ENCODE peak calls at places on chromosomes 5 and 9, in seven cellular contexts. One of them, this sample, is unnamed. For H3K4me1, the result is how much of the 10 kb centered on the place peaks cover.

GRCh38 chr5:61431923-61432620 is 100.0 kb downstream of the ZSWIM6 start:
- DNase-seq in H9: no peak
- DNase-seq in Peyer's patch: no peak
- DNase-seq in adrenal gland: no peak
- DNase-seq in fibroblast of lung: peak
- DNase-seq in left ventricle myocardium inferior: no peak
- DNase-seq in astrocyte: peak
- DNase-seq in this sample: no peak

GRCh38 chr5:93748875-93749397 is 7.5 kb upstream of the POU5F2 start:
- DNase-seq in H9: no peak
- DNase-seq in Peyer's patch: no peak
- DNase-seq in adrenal gland: no peak
- DNase-seq in fibroblast of lung: no peak
- DNase-seq in left ventricle myocardium inferior: no peak
- DNase-seq in astrocyte: no peak
- DNase-seq in this sample: no peak

GRCh38 chr9:69470186-69470977 is 145.4 kb downstream of the ENTREP1 start:
- DNase-seq in H9: no peak
- DNase-seq in Peyer's patch: peak
- DNase-seq in adrenal gland: no peak
- DNase-seq in fibroblast of lung: no peak
- DNase-seq in left ventricle myocardium inferior: no peak
- DNase-seq in astrocyte: no peak
- DNase-seq in this sample: no peak

GRCh38 chr5:157607371-157608161 is 32.0 kb upstream of the ADAM19 start:
- DNase-seq in H9: no peak
- DNase-seq in Peyer's patch: no peak
- DNase-seq in adrenal gland: no peak
- DNase-seq in fibroblast of lung: no peak
- DNase-seq in left ventricle myocardium inferior: no peak
- DNase-seq in astrocyte: peak
- DNase-seq in this sample: peak

GRCh38 chr9:113535756-113536155 is 72.2 kb downstream of the RGS3 start:
- DNase-seq in H9: no peak
- DNase-seq in Peyer's patch: no peak
- DNase-seq in adrenal gland: no peak
- DNase-seq in fibroblast of lung: no peak
- DNase-seq in left ventricle myocardium inferior: no peak
- DNase-seq in astrocyte: no peak
- DNase-seq in this sample: no peak

GRCh38 chr5:111973946-111974345 is 217.0 kb upstream of the NREP start:
- DNase-seq in H9: no peak
- DNase-seq in Peyer's patch: no peak
- DNase-seq in adrenal gland: no peak
- DNase-seq in fibroblast of lung: peak
- DNase-seq in left ventricle myocardium inferior: no peak
- DNase-seq in astrocyte: no peak
- DNase-seq in this sample: no peak

GRCh38 chr5:6749026-6749716 is 35.9 kb downstream of the TENT4A start:
- DNase-seq in H9: no peak
- DNase-seq in Peyer's patch: no peak
- DNase-seq in adrenal gland: no peak
- DNase-seq in fibroblast of lung: no peak
- DNase-seq in left ventricle myocardium inferior: no peak
- DNase-seq in astrocyte: no peak
- DNase-seq in this sample: no peak

GRCh38 chr5:90940227-90940995 is 381.8 kb downstream of the ADGRV1 start:
- DNase-seq in H9: peak
- DNase-seq in Peyer's patch: no peak
- DNase-seq in adrenal gland: no peak
- DNase-seq in fibroblast of lung: peak
- DNase-seq in left ventricle myocardium inferior: no peak
- DNase-seq in astrocyte: peak
- DNase-seq in this sample: peak

GRCh38 chr5:132090107-132090506 is 16.5 kb downstream of the CSF2 start:
- DNase-seq in H9: no peak
- DNase-seq in Peyer's patch: no peak
- DNase-seq in adrenal gland: no peak
- DNase-seq in fibroblast of lung: peak
- DNase-seq in left ventricle myocardium inferior: no peak
- DNase-seq in astrocyte: peak
- DNase-seq in this sample: peak

GRCh38 chr5:96433066-96433447 is at the start of gene PCSK1:
- DNase-seq in H9: peak
- DNase-seq in Peyer's patch: no peak
- DNase-seq in adrenal gland: no peak
- DNase-seq in fibroblast of lung: no peak
- DNase-seq in left ventricle myocardium inferior: no peak
- DNase-seq in astrocyte: peak
- DNase-seq in this sample: no peak

GRCh38 chr5:105821800-105822199 is 1848.9 kb downstream of the EFNA5 start:
- DNase-seq in H9: no peak
- DNase-seq in Peyer's patch: no peak
- DNase-seq in adrenal gland: no peak
- DNase-seq in fibroblast of lung: no peak
- DNase-seq in left ventricle myocardium inferior: no peak
- DNase-seq in astrocyte: no peak
- DNase-seq in this sample: no peak

GRCh38 chr9:134837529-134837928 is 43.1 kb upstream of the FCN2 start:
- DNase-seq in H9: no peak
- DNase-seq in Peyer's patch: no peak
- DNase-seq in adrenal gland: no peak
- DNase-seq in fibroblast of lung: no peak
- DNase-seq in left ventricle myocardium inferior: no peak
- DNase-seq in astrocyte: peak
- DNase-seq in this sample: no peak

GRCh38 chr5:72152506-72152905 is 45.2 kb downstream of the MAP1B start:
- DNase-seq in H9: no peak
- DNase-seq in Peyer's patch: no peak
- DNase-seq in adrenal gland: no peak
- DNase-seq in fibroblast of lung: no peak
- DNase-seq in left ventricle myocardium inferior: no peak
- DNase-seq in astrocyte: peak
- DNase-seq in this sample: no peak

GRCh38 chr9:82598254-82599039 is 464.5 kb downstream of the RASEF start:
- DNase-seq in H9: no peak
- DNase-seq in Peyer's patch: no peak
- DNase-seq in adrenal gland: no peak
- DNase-seq in fibroblast of lung: peak
- DNase-seq in left ventricle myocardium inferior: no peak
- DNase-seq in astrocyte: no peak
- DNase-seq in this sample: no peak

GRCh38 chr5:176171171-176171760 is 67.0 kb upstream of the SIMC1 start:
- DNase-seq in H9: no peak
- DNase-seq in Peyer's patch: no peak
- DNase-seq in adrenal gland: no peak
- DNase-seq in fibroblast of lung: no peak
- DNase-seq in left ventricle myocardium inferior: no peak
- DNase-seq in astrocyte: no peak
- DNase-seq in this sample: no peak

GRCh38 chr5:29099585-29099984 is 2061.2 kb upstream of the CDH9 start:
- DNase-seq in H9: no peak
- DNase-seq in Peyer's patch: no peak
- DNase-seq in adrenal gland: no peak
- DNase-seq in fibroblast of lung: no peak
- DNase-seq in left ventricle myocardium inferior: no peak
- DNase-seq in astrocyte: no peak
- DNase-seq in this sample: no peak

GRCh38 chr9:132023409-132024180 is 56.1 kb downstream of the MED27 start:
- DNase-seq in H9: no peak
- DNase-seq in Peyer's patch: no peak
- DNase-seq in adrenal gland: no peak
- DNase-seq in fibroblast of lung: no peak
- DNase-seq in left ventricle myocardium inferior: no peak
- DNase-seq in astrocyte: no peak
- DNase-seq in this sample: no peak

GRCh38 chr9:94974154-94974860 is 247.8 kb downstream of the AOPEP start:
- DNase-seq in H9: no peak
- DNase-seq in Peyer's patch: no peak
- DNase-seq in adrenal gland: no peak
- DNase-seq in fibroblast of lung: no peak
- DNase-seq in left ventricle myocardium inferior: no peak
- DNase-seq in astrocyte: no peak
- DNase-seq in this sample: no peak

GRCh38 chr5:169770109-169770508 is 133.0 kb downstream of the DOCK2 start:
- DNase-seq in H9: no peak
- DNase-seq in Peyer's patch: no peak
- DNase-seq in adrenal gland: no peak
- DNase-seq in fibroblast of lung: no peak
- DNase-seq in left ventricle myocardium inferior: no peak
- DNase-seq in astrocyte: no peak
- DNase-seq in this sample: no peak

GRCh38 chr5:91219141-91219802 is 163.8 kb downstream of the ARRDC3 start:
- DNase-seq in H9: no peak
- DNase-seq in Peyer's patch: no peak
- DNase-seq in adrenal gland: peak
- DNase-seq in fibroblast of lung: peak
- DNase-seq in left ventricle myocardium inferior: no peak
- DNase-seq in astrocyte: peak
- DNase-seq in this sample: peak

GRCh38 chr5:83564069-83564749 is 92.7 kb downstream of the VCAN start:
- DNase-seq in H9: no peak
- DNase-seq in Peyer's patch: no peak
- DNase-seq in adrenal gland: no peak
- DNase-seq in fibroblast of lung: peak
- DNase-seq in left ventricle myocardium inferior: no peak
- DNase-seq in astrocyte: no peak
- DNase-seq in this sample: no peak

GRCh38 chr5:139517683-139518564 is 35.4 kb upstream of the STING1 start:
- DNase-seq in H9: peak
- DNase-seq in Peyer's patch: peak
- DNase-seq in adrenal gland: peak
- DNase-seq in fibroblast of lung: peak
- DNase-seq in left ventricle myocardium inferior: peak
- DNase-seq in astrocyte: peak
- DNase-seq in this sample: peak

GRCh38 chr5:173456751-173457171 is 128.5 kb upstream of the STC2 start:
- DNase-seq in H9: no peak
- DNase-seq in Peyer's patch: no peak
- DNase-seq in adrenal gland: no peak
- DNase-seq in fibroblast of lung: peak
- DNase-seq in left ventricle myocardium inferior: no peak
- DNase-seq in astrocyte: peak
- DNase-seq in this sample: no peak

GRCh38 chr5:173454381-173454763 is 126.2 kb upstream of the STC2 start:
- DNase-seq in H9: no peak
- DNase-seq in Peyer's patch: no peak
- DNase-seq in adrenal gland: peak
- DNase-seq in fibroblast of lung: peak
- DNase-seq in left ventricle myocardium inferior: no peak
- DNase-seq in astrocyte: peak
- DNase-seq in this sample: peak

GRCh38 chr5:173455599-173455957 is 127.4 kb upstream of the STC2 start:
- DNase-seq in H9: no peak
- DNase-seq in Peyer's patch: no peak
- DNase-seq in adrenal gland: no peak
- DNase-seq in fibroblast of lung: no peak
- DNase-seq in left ventricle myocardium inferior: no peak
- DNase-seq in astrocyte: no peak
- DNase-seq in this sample: no peak

GRCh38 chr5:173453167-173453566 is 125.0 kb upstream of the STC2 start:
- DNase-seq in H9: no peak
- DNase-seq in Peyer's patch: no peak
- DNase-seq in adrenal gland: no peak
- DNase-seq in fibroblast of lung: no peak
- DNase-seq in left ventricle myocardium inferior: no peak
- DNase-seq in astrocyte: no peak
- DNase-seq in this sample: peak

GRCh38 chr5:173454764-173455598 is 126.8 kb upstream of the STC2 start:
- DNase-seq in H9: no peak
- DNase-seq in Peyer's patch: no peak
- DNase-seq in adrenal gland: peak
- DNase-seq in fibroblast of lung: peak
- DNase-seq in left ventricle myocardium inferior: peak
- DNase-seq in astrocyte: peak
- DNase-seq in this sample: peak
- TF ChIP-seq CTCF in H9: no peak
- TF ChIP-seq CTCF in Peyer's patch: no peak
- TF ChIP-seq CTCF in adrenal gland: no peak
- TF ChIP-seq CTCF in fibroblast of lung: no peak
- TF ChIP-seq CTCF in left ventricle myocardium inferior: no peak
- TF ChIP-seq CTCF in astrocyte: no peak
- TF ChIP-seq CTCF in this sample: no peak

GRCh38 chr5:135160036-135160675 is 126.1 kb upstream of the PITX1 start:
- DNase-seq in H9: no peak
- DNase-seq in Peyer's patch: no peak
- DNase-seq in adrenal gland: no peak
- DNase-seq in fibroblast of lung: no peak
- DNase-seq in left ventricle myocardium inferior: no peak
- DNase-seq in astrocyte: no peak
- DNase-seq in this sample: no peak
- H3K4me1 ChIP-seq in H9: under half
- H3K4me1 ChIP-seq in Peyer's patch: under half
- H3K4me1 ChIP-seq in adrenal gland: under half
- H3K4me1 ChIP-seq in fibroblast of lung: under half
- H3K4me1 ChIP-seq in left ventricle myocardium inferior: under half
- H3K4me1 ChIP-seq in astrocyte: under half
- H3K4me1 ChIP-seq in this sample: under half

GRCh38 chr5:67549263-67549551 is 352.6 kb upstream of the CD180 start:
- DNase-seq in H9: no peak
- DNase-seq in Peyer's patch: no peak
- DNase-seq in adrenal gland: no peak
- DNase-seq in fibroblast of lung: no peak
- DNase-seq in left ventricle myocardium inferior: no peak
- DNase-seq in astrocyte: no peak
- DNase-seq in this sample: no peak
- H3K27ac ChIP-seq in H9: no peak
- H3K27ac ChIP-seq in Peyer's patch: peak
- H3K27ac ChIP-seq in adrenal gland: no peak
- H3K27ac ChIP-seq in fibroblast of lung: no peak
- H3K27ac ChIP-seq in left ventricle myocardium inferior: peak
- H3K27ac ChIP-seq in astrocyte: no peak
- H3K27ac ChIP-seq in this sample: no peak

GRCh38 chr9:87499455-87500015 is 1.9 kb downstream of the DAPK1 start:
- DNase-seq in H9: no peak
- DNase-seq in Peyer's patch: no peak
- DNase-seq in adrenal gland: no peak
- DNase-seq in fibroblast of lung: no peak
- DNase-seq in left ventricle myocardium inferior: no peak
- DNase-seq in astrocyte: no peak
- DNase-seq in this sample: no peak

GRCh38 chr9:87497080-87497603 is 525 bp upstream of the DAPK1 start:
- DNase-seq in H9: peak
- DNase-seq in Peyer's patch: no peak
- DNase-seq in adrenal gland: no peak
- DNase-seq in fibroblast of lung: no peak
- DNase-seq in left ventricle myocardium inferior: no peak
- DNase-seq in astrocyte: no peak
- DNase-seq in this sample: no peak

GRCh38 chr9:87497604-87498045 is at the start of gene DAPK1:
- DNase-seq in H9: peak
- DNase-seq in Peyer's patch: peak
- DNase-seq in adrenal gland: peak
- DNase-seq in fibroblast of lung: peak
- DNase-seq in left ventricle myocardium inferior: peak
- DNase-seq in astrocyte: peak
- DNase-seq in this sample: no peak

GRCh38 chr9:87498816-87499454 is 1.3 kb downstream of the DAPK1 start:
- DNase-seq in H9: peak
- DNase-seq in Peyer's patch: no peak
- DNase-seq in adrenal gland: no peak
- DNase-seq in fibroblast of lung: no peak
- DNase-seq in left ventricle myocardium inferior: no peak
- DNase-seq in astrocyte: no peak
- DNase-seq in this sample: no peak

GRCh38 chr9:87498046-87498815 is 564 bp downstream of the DAPK1 start:
- DNase-seq in H9: peak
- DNase-seq in Peyer's patch: peak
- DNase-seq in adrenal gland: no peak
- DNase-seq in fibroblast of lung: peak
- DNase-seq in left ventricle myocardium inferior: peak
- DNase-seq in astrocyte: peak
- DNase-seq in this sample: peak
- TF ChIP-seq CTCF in H9: peak
- TF ChIP-seq CTCF in Peyer's patch: no peak
- TF ChIP-seq CTCF in adrenal gland: peak
- TF ChIP-seq CTCF in fibroblast of lung: no peak
- TF ChIP-seq CTCF in left ventricle myocardium inferior: peak
- TF ChIP-seq CTCF in astrocyte: no peak
- TF ChIP-seq CTCF in this sample: peak

This sample was measured in foreskin keratinocyte.